ENCODE peak calls at places on chromosomes 13 and 19, in eight cellular contexts. B, O, C, F, R, W, G and A are unnamed samples.
A peak's percentile ranks its signal among the peaks of the same experiment; 100 is the strongest.

GRCh38 chr19:447816-448546 is 12.9 kb downstream of the SHC2 start:
- DNase-seq in B (no peak), C (no peak), R (no peak), F (no peak), O (no peak), G (no peak), W (no peak), A (no peak)

GRCh38 chr19:18591735-18592385 is 3.3 kb downstream of the REX1BD start:
- DNase-seq in O (no peak), F (no peak), C (no peak), R (no peak), B (no peak), W (no peak), G (no peak), A (no peak)

GRCh38 chr19:13430790-13431582 is 75.3 kb downstream of the CACNA1A start:
- DNase-seq in B (no peak), G (peak; percentile 71), C (peak; percentile 49), W (peak; percentile 17), O (peak; percentile 35), R (peak; percentile 25), F (peak; percentile 48), A (peak; percentile 53)

GRCh38 chr13:43935878-43936277 is 56.2 kb downstream of the LACC1 start:
- DNase-seq in B (no peak), O (no peak), R (no peak), G (no peak), F (no peak), W (no peak), C (no peak), A (peak; percentile 5)

GRCh38 chr13:95716231-95716630 is 39.3 kb downstream of the DNAJC3 start:
- DNase-seq in F (no peak), C (no peak), B (no peak), G (no peak), R (no peak), W (no peak), O (no peak), A (no peak)

GRCh38 chr13:53783466-53783865 is 754.9 kb downstream of the OLFM4 start:
- DNase-seq in O (peak; percentile 60), B (no peak), F (no peak), G (no peak), R (no peak), W (peak; percentile 24), C (no peak), A (no peak)

GRCh38 chr13:90696254-90696653 is 651.2 kb upstream of the MIR17HG start:
- DNase-seq in B (no peak), W (no peak), C (no peak), R (peak; percentile 76), O (no peak), G (no peak), F (no peak), A (peak; percentile 55)

GRCh38 chr19:41939861-41940442 is 11.7 kb upstream of the ERFL start:
- DNase-seq in G (peak; percentile 75), O (peak; percentile 43), C (no peak), B (no peak), W (no peak), R (no peak), F (peak; percentile 62), A (no peak)

GRCh38 chr13:31011193-31011860 is 78.9 kb downstream of the TEX26 start:
- DNase-seq in B (no peak), C (no peak), R (no peak), G (no peak), O (no peak), W (no peak), F (no peak), A (no peak)

GRCh38 chr19:17107546-17108452 is 32.2 kb downstream of the MYO9B start:
- DNase-seq in F (peak; percentile 61), O (peak; percentile 73), W (peak; percentile 78), B (peak; percentile 96), R (peak; percentile 98), G (peak; percentile 78), C (peak; percentile 97), A (peak; percentile 95)

GRCh38 chr13:32883501-32883900 is 132.7 kb upstream of the KL start:
- DNase-seq in O (no peak), C (peak; percentile 33), B (no peak), R (no peak), F (no peak), G (no peak), W (peak; percentile 33), A (no peak)

GRCh38 chr13:114146173-114146572 is 13.8 kb upstream of the RASA3 start:
- DNase-seq in C (no peak), O (no peak), G (peak; percentile 51), F (no peak), B (no peak), R (no peak), W (no peak), A (no peak)

GRCh38 chr13:71644579-71644978 is 222.4 kb downstream of the DACH1 start:
- DNase-seq in B (no peak), O (no peak), F (no peak), G (no peak), R (no peak), C (no peak), W (no peak), A (no peak)

GRCh38 chr19:55526216-55527196 is 10.4 kb downstream of the SBK2 start:
- DNase-seq in F (peak; percentile 84), B (peak; percentile 84), C (peak; percentile 84), G (peak; percentile 87), O (peak; percentile 93), W (peak; percentile 79), R (no peak), A (peak; percentile 62)

GRCh38 chr19:6065685-6066365 is 44.5 kb downstream of the RFX2 start:
- DNase-seq in C (no peak), G (peak; percentile 73), R (no peak), B (peak; percentile 72), W (no peak), F (peak; percentile 73), O (no peak), A (no peak)

GRCh38 chr19:3188627-3189596 is 3.2 kb downstream of the NCLN start:
- DNase-seq in C (no peak), W (no peak), B (peak; percentile 36), R (no peak), O (no peak), G (peak; percentile 73), F (peak; percentile 75), A (no peak)

GRCh38 chr13:26968431-26969335 is 202.9 kb downstream of the USP12 start:
- DNase-seq in G (no peak), O (peak; percentile 76), W (peak; percentile 78), C (no peak), B (no peak), F (peak; percentile 52), R (no peak), A (peak; percentile 46)

GRCh38 chr19:38921420-38922274 is 8.9 kb downstream of the SARS2 start:
- DNase-seq in R (no peak), G (no peak), W (no peak), B (peak; percentile 14), O (no peak), C (no peak), F (no peak), A (no peak)

GRCh38 chr13:101325423-101325822 is 90.9 kb downstream of the NALCN start:
- DNase-seq in G (no peak), C (no peak), W (no peak), F (no peak), R (no peak), B (no peak), O (no peak), A (no peak)

GRCh38 chr19:45772912-45773311 is 3.9 kb upstream of the SIX5 start:
- DNase-seq in C (no peak), F (no peak), G (no peak), W (no peak), O (no peak), R (no peak), B (no peak), A (no peak)
- H3K27ac ChIP-seq in C (no peak overlapping the region), F (no peak overlapping the region), G (no peak overlapping the region), W (peak overlapping the region; percentile 97), O (peak overlapping the region; percentile 97), R (no peak overlapping the region), B (no peak overlapping the region), A (no peak overlapping the region)

DNA sequence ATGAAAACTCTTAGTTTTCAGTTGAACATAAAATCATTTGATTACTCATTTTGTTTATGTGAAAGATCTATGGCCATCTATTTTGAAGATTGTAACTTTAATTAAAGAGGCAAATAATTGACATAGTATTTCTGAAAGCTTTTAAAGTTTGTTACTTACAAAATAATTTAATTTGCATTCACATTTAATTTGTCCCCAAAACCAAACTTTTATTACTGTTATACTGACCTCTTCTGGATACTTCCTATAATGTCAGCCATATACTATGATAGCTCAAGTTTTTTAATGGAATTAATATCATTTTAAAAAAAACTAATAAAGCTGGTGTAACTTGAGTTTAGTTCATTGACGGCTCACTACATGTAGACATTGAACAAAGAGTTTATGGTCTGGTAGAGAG is 4.9 kb upstream of the SGCG start:
- DNase-seq in B (no peak), F (no peak), R (no peak), G (no peak), O (no peak), W (no peak), C (peak; percentile 40), A (no peak)
- TF ChIP-seq CTCF in B (no peak), F (peak; percentile 29), R (peak; percentile 17), G (peak; percentile 34), O (no peak), W (no peak), C (no peak), A (peak; percentile 17)

GRCh38 chr19:46812898-46813569 is 24.6 kb upstream of the SLC1A5 start:
- DNase-seq in C (no peak), G (peak; percentile 82), F (peak; percentile 71), W (peak; percentile 21), O (peak; percentile 39), B (peak; percentile 44), R (no peak), A (no peak)
- H3K27ac ChIP-seq in C (no peak overlapping the region), G (peak overlapping the region; percentile 63), F (peak overlapping the region; percentile 63), W (no peak overlapping the region), O (peak overlapping the region; percentile 68), B (no peak overlapping the region), R (no peak overlapping the region), A (no peak overlapping the region)

GRCh38 chr19:31355330-31356289 is 6.4 kb upstream of the TSHZ3 start:
- DNase-seq in W (no peak), G (no peak), C (no peak), O (no peak), B (no peak), F (no peak), R (no peak), A (no peak)

GRCh38 chr19:31354919-31355318 is 5.7 kb upstream of the TSHZ3 start:
- DNase-seq in O (no peak), B (no peak), C (no peak), F (no peak), W (no peak), R (no peak), G (no peak), A (no peak)

GRCh38 chr19:31356587-31357314 is 7.5 kb upstream of the TSHZ3 start:
- DNase-seq in R (no peak), B (no peak), G (peak; percentile 76), W (peak; percentile 36), O (no peak), C (no peak), F (peak; percentile 64), A (no peak)

GRCh38 chr19:31354316-31354715 is 5.1 kb upstream of the TSHZ3 start:
- DNase-seq in W (no peak), G (no peak), R (no peak), C (no peak), O (no peak), F (no peak), B (no peak), A (no peak)

DNA sequence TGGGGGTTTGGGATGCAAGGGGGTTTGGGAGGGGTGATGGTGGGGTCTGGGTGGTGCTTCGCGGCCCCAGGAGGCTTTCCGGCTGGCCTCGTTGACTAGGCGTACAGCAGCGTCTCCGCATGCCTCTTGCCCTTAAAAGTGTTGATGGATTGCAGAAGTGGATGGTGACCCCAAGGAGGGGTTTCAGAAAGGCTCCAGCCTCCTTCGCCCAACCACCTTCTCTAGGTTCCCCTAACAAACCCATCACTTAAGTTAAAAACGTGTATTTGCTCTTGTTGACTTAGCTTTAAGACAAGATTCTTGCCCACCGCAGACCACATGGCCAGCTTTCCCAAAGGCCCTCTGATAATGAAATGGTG is 8.1 kb upstream of the TSHZ3 start:
- DNase-seq in F (no peak), W (no peak), O (no peak), R (no peak), B (no peak), G (no peak), C (no peak), A (no peak)
- TF ChIP-seq CTCF in F (no peak), W (no peak), O (no peak), R (no peak), B (no peak), G (no peak), C (no peak), A (no peak)